ENCODE peak calls at places on chromosomes 6 and 20, in ten cellular contexts. K is NCI-H146, R is IMR-90, S is B cell, B is NCI-H1092 treated with DMSO at 0.1 percent for 48 hours, J is AG08395, H is fibroblast of lung, M is OCI-LY7, V is ACHN, E is psoas muscle. A is an unnamed sample.

GRCh38 chr20:10864076-10864672 is 190.4 kb upstream of the JAG1 start:
- DNase-seq in H (peak), S (no peak), R (no peak), B (no peak), V (peak), K (peak), M (no peak), J (peak), E (no peak), A (no peak)

GRCh38 chr6:154407440-154407839 is 50.8 kb upstream of the IPCEF1 start:
- DNase-seq in K (no peak), R (no peak), S (no peak), E (no peak), H (no peak), B (no peak), J (no peak), V (no peak), M (no peak), A (no peak)

GRCh38 chr6:129730477-129731165 is 20.6 kb upstream of the ARHGAP18 start:
- DNase-seq in K (peak), B (no peak), E (no peak), J (no peak), H (peak), M (peak), S (no peak), R (no peak), V (peak), A (no peak)

GRCh38 chr20:3658708-3659491 is 4.3 kb downstream of the GFRA4 start:
- DNase-seq in E (no peak), R (no peak), H (no peak), K (peak), S (no peak), B (no peak), J (no peak), M (peak), V (no peak), A (no peak)

GRCh38 chr20:1897965-1898464 is 2.8 kb downstream of the SIRPA start:
- DNase-seq in K (no peak), H (no peak), J (no peak), R (no peak), V (no peak), S (peak), M (peak), E (no peak), B (no peak), A (no peak)

GRCh38 chr20:17295151-17295726 is 68.4 kb downstream of the PCSK2 start:
- DNase-seq in K (no peak), R (no peak), H (no peak), S (no peak), V (no peak), J (no peak), B (peak), M (no peak), E (no peak), A (no peak)

GRCh38 chr20:6718660-6719059 is 48.8 kb upstream of the BMP2 start:
- DNase-seq in R (no peak), E (no peak), M (no peak), S (no peak), V (peak), J (no peak), H (no peak), B (no peak), K (no peak), A (no peak)

GRCh38 chr6:28941681-28942448 is 18.1 kb upstream of the TRIM27 start:
- DNase-seq in M (no peak), B (no peak), R (no peak), E (no peak), S (no peak), H (no peak), K (no peak), J (peak), V (no peak), A (no peak)

GRCh38 chr6:87827291-87827690 is 125.3 kb upstream of the AKIRIN2 start:
- DNase-seq in V (no peak), J (no peak), M (no peak), R (no peak), H (no peak), K (no peak), S (no peak), E (no peak), B (no peak), A (no peak)

GRCh38 chr6:163702736-163703135 is 288.2 kb downstream of the QKI start:
- DNase-seq in S (no peak), J (no peak), E (no peak), M (no peak), B (no peak), H (no peak), V (no peak), K (no peak), R (no peak), A (no peak)

GRCh38 chr6:43707767-43708166 is 20.2 kb upstream of the MRPS18A start:
- DNase-seq in E (no peak), H (no peak), K (peak), R (no peak), V (no peak), B (no peak), M (no peak), S (no peak), J (no peak), A (no peak)

GRCh38 chr6:37130704-37131103 is 39.2 kb upstream of the PIM1 start:
- DNase-seq in B (no peak), H (peak), V (no peak), E (peak), J (no peak), R (peak), S (no peak), K (no peak), M (no peak), A (no peak)

GRCh38 chr6:158737710-158738615 is 81.2 kb downstream of the EZR start:
- DNase-seq in J (peak), V (peak), R (peak), B (no peak), K (no peak), S (no peak), M (no peak), H (peak), E (no peak), A (no peak)

GRCh38 chr6:40599580-40599979 is 12.4 kb upstream of the LRFN2 start:
- DNase-seq in J (no peak), E (no peak), K (no peak), R (no peak), M (no peak), V (no peak), S (no peak), B (no peak), H (no peak), A (no peak)